ENCODE peak calls at places on chromosomes 16 and 17, in six cellular contexts. X, V, T, Q, M and G are unnamed samples.

GRCh38 chr16:28494141-28494851 is at the start of gene APOBR:
- DNase-seq in M (no peak), X (peak; percentile 78), Q (peak; percentile 74), V (no peak), T (no peak), G (peak; percentile 96)

GRCh38 chr16:74607967-74608356 is 1.0 kb upstream of the GLG1 start:
- DNase-seq in V (no peak), M (no peak), Q (no peak), T (peak; percentile 83), X (no peak), G (no peak)

GRCh38 chr16:89119161-89119621 is 25.5 kb downstream of the ACSF3 start:
- DNase-seq in T (no peak), Q (peak; percentile 54), V (no peak), M (no peak), X (no peak), G (no peak)

GRCh38 chr17:77706938-77707337 is 251.6 kb upstream of the TNRC6C start:
- DNase-seq in X (no peak), T (no peak), V (no peak), Q (no peak), M (no peak), G (no peak)

GRCh38 chr16:51592013-51592501 is 441.0 kb upstream of the SALL1 start:
- DNase-seq in X (no peak), Q (no peak), M (no peak), V (no peak), T (no peak), G (no peak)

GRCh38 chr16:52496051-52496876 is 50.7 kb downstream of the TOX3 start:
- DNase-seq in X (no peak), T (peak; percentile 36), M (no peak), V (no peak), Q (no peak), G (no peak)

GRCh38 chr16:10992797-10993196 is 48.4 kb downstream of the CLEC16A start:
- DNase-seq in T (peak; percentile 23), V (peak; percentile 83), X (no peak), Q (no peak), M (no peak), G (no peak)

GRCh38 chr17:63512896-63513644 is 10.1 kb upstream of the KCNH6 start:
- DNase-seq in Q (no peak), M (no peak), X (no peak), T (no peak), V (no peak), G (no peak)

GRCh38 chr17:64641499-64641898 is 20.6 kb downstream of the SMURF2 start:
- DNase-seq in M (no peak), X (no peak), V (no peak), T (peak; percentile 24), Q (no peak), G (no peak)

GRCh38 chr16:1261131-1261917 is 5.5 kb downstream of the TPSD1 start:
- DNase-seq in T (no peak), Q (no peak), M (no peak), V (peak; percentile 76), X (no peak), G (no peak)

GRCh38 chr16:67489401-67490083 is 6.2 kb upstream of the AGRP start:
- DNase-seq in M (no peak), Q (no peak), V (no peak), X (no peak), T (no peak), G (no peak)

GRCh38 chr17:61427567-61427966 is 24.7 kb upstream of the TBX4 start:
- DNase-seq in V (no peak), Q (no peak), T (no peak), M (no peak), X (no peak), G (no peak)

GRCh38 chr17:37261286-37261685 is 114.5 kb upstream of the C17orf78 start:
- DNase-seq in X (no peak), T (no peak), M (no peak), V (no peak), Q (no peak), G (no peak)

GRCh38 chr16:80836846-80837245 is 32.4 kb upstream of the CDYL2 start:
- DNase-seq in V (no peak), Q (no peak), X (no peak), T (no peak), M (no peak), G (no peak)

GRCh38 chr17:20010099-20010863 is 1.1 kb downstream of the SPECC1 start:
- DNase-seq in Q (no peak), V (peak; percentile 60), X (no peak), T (peak; percentile 71), M (no peak), G (peak; percentile 12)

GRCh38 chr17:78707923-78708322 is 74.2 kb downstream of the CYTH1 start:
- DNase-seq in M (no peak), Q (no peak), T (no peak), X (no peak), V (no peak), G (no peak)

GRCh38 chr16:397135-397661 is at the start of gene NME4:
- DNase-seq in M (peak; percentile 72), Q (no peak), X (no peak), T (peak; percentile 71), V (no peak), G (no peak)

GRCh38 chr16:85851034-85851780 is 47.8 kb upstream of the IRF8 start:
- DNase-seq in Q (no peak), T (no peak), M (peak; percentile 28), X (no peak), V (no peak), G (no peak)

GRCh38 chr17:38789185-38789584 is 10.2 kb downstream of the PIP4K2B start:
- DNase-seq in M (no peak), V (no peak), X (no peak), Q (no peak), T (no peak), G (no peak)

GRCh38 chr16:3745751-3746355 is 28.5 kb upstream of the TRAP1 start:
- DNase-seq in V (no peak), T (no peak), Q (no peak), X (no peak), M (peak; percentile 56), G (no peak)

GRCh38 chr17:78883090-78883532 is 19.9 kb downstream of the CEP295NL start:
- DNase-seq in Q (no peak), T (no peak), M (peak; percentile 90), V (peak; percentile 94), X (no peak), G (no peak)

GRCh38 chr16:47129755-47130435 is 13.8 kb downstream of the NETO2 start:
- DNase-seq in V (no peak), M (no peak), Q (no peak), X (no peak), T (no peak), G (no peak)

DNA sequence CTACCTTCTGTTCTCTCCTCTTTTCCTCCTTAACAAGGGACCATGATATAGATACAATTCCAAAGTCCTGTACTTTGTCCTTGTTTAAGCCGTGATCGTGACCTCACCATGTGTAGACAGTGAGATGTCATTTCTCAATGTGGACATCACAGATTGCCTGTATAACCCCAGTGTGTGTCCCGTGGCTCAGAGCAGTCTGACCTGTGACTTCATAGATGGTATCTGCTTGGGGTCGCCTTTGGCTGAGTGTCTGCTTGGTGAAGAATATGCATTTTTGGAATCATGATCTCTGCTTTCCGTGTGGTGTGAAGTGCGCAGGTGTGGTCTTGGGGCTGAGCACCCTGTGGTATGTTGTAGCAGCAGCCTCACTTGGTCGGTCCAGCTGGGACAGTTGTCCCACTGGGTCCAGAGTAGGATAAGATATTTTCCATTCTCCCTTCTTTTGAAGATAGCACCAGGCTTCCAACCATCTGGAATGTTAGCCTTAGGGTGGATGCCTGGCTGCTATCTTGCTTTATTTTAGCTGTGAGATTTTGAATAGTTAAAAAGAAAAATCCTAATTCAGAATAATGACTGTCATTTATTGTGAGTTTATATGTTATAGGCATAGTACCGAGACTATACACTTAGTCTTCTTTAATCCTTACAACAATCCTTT is 13.4 kb downstream of the MSI2 start:
- DNase-seq in X (no peak), T (no peak), Q (no peak), M (no peak), V (no peak), G (no peak)
- H3K4me1 ChIP-seq in X (no peaks in the 10 kb centered on the region), T (no peaks in the 10 kb centered on the region), Q (peaks cover 28% of the 10 kb centered on the region), M (no peaks in the 10 kb centered on the region), V (no peaks in the 10 kb centered on the region), G (peaks cover 13% of the 10 kb centered on the region)

GRCh38 chr16:35573407-35573806 is 2114.0 kb downstream of the TP53TG3F start:
- DNase-seq in T (no peak), X (no peak), Q (no peak), M (no peak), V (no peak), G (no peak)

GRCh38 chr16:35574454-35575431 is 2115.3 kb downstream of the TP53TG3F start:
- DNase-seq in V (no peak), X (no peak), Q (no peak), M (no peak), T (no peak), G (no peak)

GRCh38 chr16:35572186-35572585 is 2112.8 kb downstream of the TP53TG3F start:
- DNase-seq in Q (no peak), X (no peak), T (no peak), M (no peak), V (no peak), G (no peak)

GRCh38 chr16:35574011-35574410 is 2114.6 kb downstream of the TP53TG3F start:
- DNase-seq in X (no peak), M (no peak), T (no peak), Q (no peak), V (no peak), G (no peak)

DNA sequence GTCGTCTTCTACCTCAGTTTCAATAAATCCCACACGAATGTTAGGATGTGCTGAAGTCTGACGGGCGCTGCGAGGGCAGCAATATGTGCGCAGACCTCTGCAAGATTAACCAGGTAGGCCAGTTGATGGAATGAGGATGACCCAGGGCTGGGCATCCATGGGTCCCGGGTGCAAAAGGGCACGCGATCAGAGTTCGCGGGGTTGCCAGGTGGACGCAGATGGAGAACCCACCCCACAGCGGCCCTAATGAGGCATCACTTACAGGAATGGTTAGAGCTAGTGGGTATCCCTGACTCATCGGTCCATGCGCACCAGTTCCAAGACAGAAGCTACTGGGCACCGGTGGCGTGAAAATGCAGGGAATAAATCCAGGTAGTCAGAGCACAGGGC is 2116.0 kb downstream of the TP53TG3F start:
- DNase-seq in V (no peak), Q (no peak), M (no peak), T (no peak), X (no peak), G (no peak)
- H3K9me3 ChIP-seq in V (no peaks in the 10 kb centered on the region), Q (peaks cover 4% of the 10 kb centered on the region), M (peaks cover 25% of the 10 kb centered on the region), T (peaks cover 33% of the 10 kb centered on the region), X (no peaks in the 10 kb centered on the region), G (no peaks in the 10 kb centered on the region)

DNA sequence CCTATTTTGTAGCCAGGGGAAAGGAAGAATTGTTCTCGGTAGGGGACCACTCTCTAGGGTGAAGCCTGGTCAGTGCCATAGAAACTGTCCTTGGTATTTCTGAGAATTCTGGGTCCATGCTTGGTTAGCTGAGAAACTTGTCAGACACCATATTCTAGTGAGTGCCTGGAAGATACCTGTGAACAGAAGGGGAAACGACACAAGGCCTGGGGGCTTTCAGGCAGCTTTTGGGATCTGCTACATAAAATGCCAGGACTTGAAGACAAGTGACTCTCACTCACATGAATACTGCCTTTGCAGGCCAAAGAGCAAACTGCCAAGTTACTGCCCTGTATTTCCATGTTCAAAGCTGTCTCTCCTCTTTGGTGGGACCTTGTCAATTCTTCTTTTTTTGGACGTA is 18.3 kb downstream of the ODF4 start:
- DNase-seq in X (no peak), V (no peak), M (no peak), T (no peak), Q (no peak), G (no peak)
- H3K27ac ChIP-seq in X (no peak overlapping the region), V (no peak overlapping the region), M (no peak overlapping the region), T (no peak overlapping the region), Q (no peak overlapping the region), G (no peak overlapping the region)

GRCh38 chr17:50268040-50268439 is 6.2 kb upstream of the TMEM92 start:
- DNase-seq in T (no peak), V (no peak), X (no peak), Q (no peak), M (peak; percentile 46), G (no peak)
- H3K4me1 ChIP-seq in T (peaks cover 9% of the 10 kb centered on the region), V (peaks cover 10% of the 10 kb centered on the region), X (peaks cover 4% of the 10 kb centered on the region), Q (peaks cover 21% of the 10 kb centered on the region), M (peaks cover 86% of the 10 kb centered on the region), G (no peaks in the 10 kb centered on the region)